ENCODE peak calls at places on chromosomes 13 and 19, in four cellular contexts. V is GM12878, H is HL-60, X is K562. T is an unnamed sample.

GRCh38 chr13:45325806-45326205 is 15.2 kb downstream of the TPT1 start:
- DNase-seq in X (no peak), H (no peak), V (no peak), T (no peak)

GRCh38 chr19:58439576-58440554 is at the start of gene ZNF132:
- DNase-seq in H (peak), X (no peak), V (peak), T (peak)

GRCh38 chr19:41424335-41425173 is 2.6 kb downstream of the B3GNT8 start:
- DNase-seq in X (peak), H (peak), V (no peak), T (no peak)

GRCh38 chr19:29524201-29524911 is 1.4 kb upstream of the VSTM2B start:
- DNase-seq in H (no peak), X (no peak), V (no peak), T (no peak)

GRCh38 chr13:47826481-47826880 is 174.6 kb downstream of the SUCLA2 start:
- DNase-seq in X (no peak), H (no peak), V (no peak), T (no peak)

GRCh38 chr19:12052057-12052570 is 647 bp downstream of the ZNF878 start:
- DNase-seq in V (no peak), X (no peak), H (no peak), T (no peak)

GRCh38 chr13:100521912-100522490 is 66.6 kb downstream of the GGACT start:
- DNase-seq in V (no peak), H (no peak), X (no peak), T (no peak)

GRCh38 chr13:96967248-96967745 is 27.0 kb downstream of the OXGR1 start:
- DNase-seq in V (no peak), H (no peak), X (peak), T (no peak)

GRCh38 chr19:48745208-48745995 is 1.3 kb downstream of the IZUMO1 start:
- DNase-seq in X (peak), V (no peak), H (no peak), T (peak)

GRCh38 chr13:101572456-101572855 is 120.0 kb downstream of the ITGBL1 start:
- DNase-seq in X (no peak), V (no peak), H (no peak), T (no peak)

GRCh38 chr13:27783111-27783510 is 9.2 kb upstream of the GSX1 start:
- DNase-seq in H (no peak), V (no peak), X (peak), T (no peak)

GRCh38 chr13:112588490-112589297 is 741 bp upstream of the TUBGCP3 start:
- DNase-seq in V (no peak), H (no peak), X (no peak), T (no peak)

GRCh38 chr13:111519041-111519440 is 198.6 kb downstream of the TEX29 start:
- DNase-seq in V (no peak), X (no peak), H (no peak), T (no peak)

GRCh38 chr19:20238025-20238623 is 71.1 kb downstream of the ZNF486 start:
- DNase-seq in H (no peak), V (peak), X (peak), T (peak)

GRCh38 chr19:39135701-39136100 is 10.1 kb downstream of the PAK4 start:
- DNase-seq in V (no peak), X (no peak), H (no peak), T (no peak)

GRCh38 chr13:112907916-112908315 is 61.1 kb upstream of the MCF2L start:
- DNase-seq in V (no peak), H (no peak), X (no peak), T (no peak)

GRCh38 chr19:52910648-52911047 is 12.6 kb downstream of the ZNF888 start:
- DNase-seq in H (no peak), V (no peak), X (no peak), T (no peak)

DNA sequence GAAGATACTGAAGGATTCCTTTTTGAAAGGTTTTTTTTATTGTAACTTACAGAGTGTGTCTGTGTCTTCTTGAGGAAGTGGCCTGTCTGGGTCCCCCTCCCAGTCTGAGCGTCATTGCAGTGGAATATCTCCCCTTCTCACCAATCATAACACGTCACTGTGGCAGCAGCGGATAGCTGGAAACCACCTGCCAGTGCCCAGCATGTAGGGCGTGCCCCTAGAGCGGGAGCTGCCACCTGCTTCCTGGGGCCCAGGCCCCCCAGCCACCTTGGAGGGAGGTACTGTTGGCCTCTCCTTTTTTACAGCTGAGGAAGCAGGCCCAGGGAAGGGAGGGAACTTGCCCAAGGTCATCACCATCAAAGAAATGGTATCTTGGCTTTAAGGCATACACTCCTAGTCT is 4.6 kb upstream of the DNM2 start:
- DNase-seq in H (no peak), X (no peak), V (no peak), T (no peak)
- TF ChIP-seq SPI1 in H (no peak), X (no peak), V (no peak), T (no peak)

DNA sequence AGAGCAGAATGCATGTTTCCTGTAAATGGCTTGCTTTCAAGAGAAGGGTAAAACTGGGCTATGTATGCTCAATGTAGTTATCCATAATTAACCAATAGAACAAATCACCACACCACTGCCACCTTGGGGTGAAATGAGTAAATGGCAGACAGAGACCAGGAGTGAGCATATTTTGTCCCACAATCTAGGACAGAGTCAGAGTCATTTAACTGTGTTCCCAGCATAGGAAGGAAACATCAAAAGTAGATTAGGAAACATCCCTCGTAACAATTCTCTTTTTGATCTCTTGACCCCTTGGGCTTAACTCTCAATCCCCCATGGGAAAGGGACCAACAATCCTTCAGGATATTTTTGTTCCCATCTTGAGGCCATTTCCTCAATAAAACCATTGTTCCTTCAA is 224.8 kb downstream of the NHLRC3 start:
- DNase-seq in X (peak), V (peak), H (no peak), T (peak)
- TF ChIP-seq SPI1 in X (no peak), V (no peak), H (no peak), T (no peak)

GRCh38 chr19:42553292-42554045 is 25.2 kb upstream of the CEACAM1 start:
- DNase-seq in X (no peak), H (peak), V (no peak), T (no peak)

GRCh38 chr19:42554046-42554575 is 25.8 kb upstream of the CEACAM1 start:
- DNase-seq in H (no peak), X (no peak), V (no peak), T (no peak)

GRCh38 chr19:42555317-42555716 is 27.0 kb upstream of the CEACAM1 start:
- DNase-seq in X (no peak), H (no peak), V (no peak), T (no peak)

GRCh38 chr19:42552086-42553065 is 24.1 kb upstream of the CEACAM1 start:
- DNase-seq in H (no peak), X (no peak), V (no peak), T (no peak)

DNA sequence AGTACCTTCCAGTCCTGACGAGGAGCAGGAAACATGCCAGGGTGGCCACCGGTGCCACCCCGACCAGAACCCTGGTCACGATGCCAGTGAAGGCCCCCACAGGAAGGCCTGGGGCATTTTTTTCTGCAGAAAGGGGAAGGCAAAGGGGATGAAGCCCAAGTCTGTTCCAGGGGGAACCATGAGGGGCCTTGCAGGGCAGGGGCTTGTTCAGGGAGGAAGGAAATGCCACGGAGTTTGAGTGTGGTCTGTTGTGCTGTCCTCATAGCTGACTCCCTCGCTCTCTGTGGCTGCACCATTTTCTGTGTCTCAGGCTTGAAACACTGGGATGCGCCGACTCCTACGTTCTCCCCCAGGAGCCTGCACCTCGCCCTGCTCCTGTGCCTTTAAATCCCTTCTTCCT is 27.5 kb upstream of the CEACAM1 start:
- DNase-seq in X (no peak), H (no peak), V (no peak), T (no peak)
- TF ChIP-seq SPI1 in X (no peak), H (peak), V (no peak), T (no peak)

DNA sequence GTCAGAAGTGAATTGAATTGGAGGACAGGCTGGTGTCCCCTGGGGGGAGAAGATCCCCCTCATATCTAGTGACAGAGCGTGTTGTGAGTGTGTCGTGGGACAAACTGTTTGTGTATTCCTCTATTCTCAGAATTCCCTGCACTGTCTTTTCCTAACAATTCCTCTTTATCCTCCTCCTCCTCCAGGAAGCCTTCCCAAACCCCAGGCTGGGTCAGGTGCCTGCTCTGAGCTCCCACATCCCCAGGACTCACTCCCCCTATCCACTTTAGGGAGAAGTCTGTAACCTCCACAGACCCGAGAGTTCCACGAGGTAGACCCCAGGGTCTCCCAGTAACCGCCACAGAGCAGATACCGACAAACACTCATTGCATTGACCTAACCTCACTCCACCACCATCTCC is 15.1 kb upstream of the BICRA start:
- DNase-seq in V (no peak), H (no peak), X (no peak), T (no peak)
- TF ChIP-seq SPI1 in V (no peak), H (no peak), X (no peak), T (no peak)